ENCODE peak calls at places on chromosome 13, in four cellular contexts. I is thoracic aorta, S is stomach, D is heart right ventricle. X is an unnamed sample.

GRCh38 chr13:74274946-74275345 is 140.7 kb upstream of the KLF12 start:
- DNase-seq in I (no peak), S (no peak), D (no peak), X (no peak)

GRCh38 chr13:73835138-73835721 is 299.0 kb downstream of the KLF12 start:
- DNase-seq in I (no peak), S (no peak), D (no peak), X (peak)

GRCh38 chr13:96052655-96053002 is 572 bp downstream of the UGGT2 start:
- DNase-seq in I (no peak), S (no peak), D (no peak), X (peak)

GRCh38 chr13:82407321-82407720 is 1475.0 kb downstream of the SLITRK1 start:
- DNase-seq in I (no peak), S (no peak), D (no peak), X (no peak)

GRCh38 chr13:113110048-113110851 is 4.7 kb downstream of the F7 start:
- DNase-seq in I (no peak), S (no peak), D (no peak), X (no peak)

GRCh38 chr13:87999791-88000190 is 328.6 kb downstream of the SLITRK5 start:
- DNase-seq in I (no peak), S (no peak), D (no peak), X (no peak)

GRCh38 chr13:46523972-46524737 is 28.8 kb upstream of the LRCH1 start:
- DNase-seq in I (no peak), S (no peak), D (no peak), X (peak)

GRCh38 chr13:100673831-100674362 is 698 bp downstream of the TMTC4 start:
- DNase-seq in I (no peak), S (peak), D (peak), X (peak)

GRCh38 chr13:51332566-51333361 is 6.7 kb upstream of the SERPINE3 start:
- DNase-seq in I (no peak), S (no peak), D (no peak), X (no peak)

GRCh38 chr13:45875951-45876350 is 24.4 kb upstream of the SIAH3 start:
- DNase-seq in I (no peak), S (no peak), D (no peak), X (no peak)

GRCh38 chr13:35770756-35771291 is 294.3 kb upstream of the MAB21L1 start:
- DNase-seq in I (no peak), S (no peak), D (no peak), X (no peak)

GRCh38 chr13:25493930-25494707 is 122.3 kb downstream of the ATP8A2 start:
- DNase-seq in I (no peak), S (no peak), D (no peak), X (no peak)

GRCh38 chr13:111658150-111659100 is 338.0 kb downstream of the TEX29 start:
- DNase-seq in I (no peak), S (no peak), D (no peak), X (no peak)

GRCh38 chr13:79658333-79658975 is 177.5 kb downstream of the NDFIP2 start:
- DNase-seq in I (no peak), S (no peak), D (no peak), X (no peak)

GRCh38 chr13:94968757-94969086 is 256.4 kb upstream of the SOX21 start:
- DNase-seq in I (no peak), S (no peak), D (no peak), X (no peak)

GRCh38 chr13:44679602-44680001 is 103.5 kb upstream of the TSC22D1 start:
- DNase-seq in I (no peak), S (no peak), D (no peak), X (no peak)

GRCh38 chr13:73535341-73535740 is 476.5 kb downstream of the KLF5 start:
- DNase-seq in I (no peak), S (no peak), D (no peak), X (no peak)

GRCh38 chr13:49165798-49166752 is 54.1 kb upstream of the MLNR start:
- DNase-seq in I (no peak), S (no peak), D (no peak), X (no peak)

GRCh38 chr13:23643828-23644419 is 73.7 kb downstream of the TNFRSF19 start:
- DNase-seq in I (no peak), S (no peak), D (no peak), X (no peak)

GRCh38 chr13:78160793-78161192 is 242.2 kb upstream of the EDNRB start:
- DNase-seq in I (no peak), S (no peak), D (no peak), X (no peak)

GRCh38 chr13:50198508-50198907 is 183.3 kb downstream of the KCNRG start:
- DNase-seq in I (no peak), S (no peak), D (no peak), X (no peak)

GRCh38 chr13:48199404-48199991 is 33.5 kb upstream of the ITM2B start:
- DNase-seq in I (no peak), S (no peak), D (no peak), X (no peak)

GRCh38 chr13:94704347-94705080 is 7.8 kb downstream of the SOX21 start:
- DNase-seq in I (no peak), S (no peak), D (no peak), X (no peak)

GRCh38 chr13:111206148-111206547 is 91.0 kb downstream of the ARHGEF7 start:
- DNase-seq in I (no peak), S (no peak), D (no peak), X (no peak)

DNA sequence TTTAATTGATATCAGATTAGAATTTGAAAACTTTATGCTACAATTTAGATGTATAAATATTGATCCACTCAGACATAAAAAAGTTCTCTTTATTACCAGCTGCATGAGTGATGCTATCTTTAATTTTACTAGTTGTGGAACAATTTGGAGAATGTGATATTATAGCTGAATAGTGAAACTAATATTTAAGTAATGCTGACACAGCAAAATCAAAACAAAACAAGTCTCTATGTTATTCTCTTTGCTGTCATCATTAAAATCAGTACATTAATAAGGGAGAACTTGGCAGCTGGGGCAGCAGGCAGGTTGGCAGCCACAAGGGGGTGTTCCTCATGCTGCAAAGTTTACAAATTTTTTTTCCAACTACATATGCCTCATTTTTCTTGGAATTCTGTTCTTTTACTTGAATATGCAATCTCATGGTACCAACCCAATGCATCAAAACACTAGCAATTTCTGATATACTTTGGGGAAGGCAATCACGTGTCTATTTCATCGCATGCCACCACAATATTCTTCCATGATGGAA is 585.3 kb downstream of the FGF9 start:
- DNase-seq in I (no peak), S (no peak), D (no peak), X (no peak)
- TF ChIP-seq CTCF in I (no peak), S (no peak), D (no peak), X (peak)

GRCh38 chr13:75761373-75761772 is 125.2 kb downstream of the LMO7 start:
- DNase-seq in I (no peak), S (no peak), D (no peak), X (no peak)
- H3K4me3 ChIP-seq in I (peak), S (peak), D (peak), X (no peak)

DNA sequence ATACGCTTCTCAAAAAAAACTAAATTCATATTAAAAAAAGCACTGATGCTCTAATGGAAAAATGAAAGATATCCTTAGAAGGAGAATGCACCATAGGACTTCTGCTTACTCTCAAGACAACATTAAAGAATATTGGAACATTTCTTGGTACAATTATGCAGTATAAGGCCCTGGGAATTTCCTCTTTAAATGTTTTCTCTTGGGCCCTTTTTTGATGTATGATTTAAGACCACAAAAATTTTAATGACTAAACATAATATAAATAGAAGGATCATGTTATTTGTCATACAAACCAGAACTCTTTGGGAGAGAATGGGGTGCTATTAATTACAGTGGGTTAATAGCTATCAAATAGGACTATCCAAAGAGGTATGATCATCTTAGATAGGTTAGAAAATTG is 403.7 kb downstream of the FGF14 start:
- DNase-seq in I (no peak), S (no peak), D (no peak), X (no peak)
- TF ChIP-seq CTCF in I (no peak), S (no peak), D (no peak), X (no peak)

GRCh38 chr13:33106656-33107402 is 90.6 kb downstream of the KL start:
- DNase-seq in I (no peak), S (no peak), D (no peak), X (no peak)

GRCh38 chr13:33109319-33109718 is 93.1 kb downstream of the KL start:
- DNase-seq in I (no peak), S (no peak), D (no peak), X (no peak)

GRCh38 chr13:33105387-33106005 is 89.3 kb downstream of the KL start:
- DNase-seq in I (no peak), S (no peak), D (no peak), X (no peak)

GRCh38 chr13:33108620-33109019 is 92.4 kb downstream of the KL start:
- DNase-seq in I (no peak), S (no peak), D (no peak), X (no peak)

GRCh38 chr13:33107403-33107760 is 91.2 kb downstream of the KL start:
- DNase-seq in I (no peak), S (no peak), D (no peak), X (no peak)
- H3K4me3 ChIP-seq in I (no peak), S (no peak), D (no peak), X (no peak)

DNA sequence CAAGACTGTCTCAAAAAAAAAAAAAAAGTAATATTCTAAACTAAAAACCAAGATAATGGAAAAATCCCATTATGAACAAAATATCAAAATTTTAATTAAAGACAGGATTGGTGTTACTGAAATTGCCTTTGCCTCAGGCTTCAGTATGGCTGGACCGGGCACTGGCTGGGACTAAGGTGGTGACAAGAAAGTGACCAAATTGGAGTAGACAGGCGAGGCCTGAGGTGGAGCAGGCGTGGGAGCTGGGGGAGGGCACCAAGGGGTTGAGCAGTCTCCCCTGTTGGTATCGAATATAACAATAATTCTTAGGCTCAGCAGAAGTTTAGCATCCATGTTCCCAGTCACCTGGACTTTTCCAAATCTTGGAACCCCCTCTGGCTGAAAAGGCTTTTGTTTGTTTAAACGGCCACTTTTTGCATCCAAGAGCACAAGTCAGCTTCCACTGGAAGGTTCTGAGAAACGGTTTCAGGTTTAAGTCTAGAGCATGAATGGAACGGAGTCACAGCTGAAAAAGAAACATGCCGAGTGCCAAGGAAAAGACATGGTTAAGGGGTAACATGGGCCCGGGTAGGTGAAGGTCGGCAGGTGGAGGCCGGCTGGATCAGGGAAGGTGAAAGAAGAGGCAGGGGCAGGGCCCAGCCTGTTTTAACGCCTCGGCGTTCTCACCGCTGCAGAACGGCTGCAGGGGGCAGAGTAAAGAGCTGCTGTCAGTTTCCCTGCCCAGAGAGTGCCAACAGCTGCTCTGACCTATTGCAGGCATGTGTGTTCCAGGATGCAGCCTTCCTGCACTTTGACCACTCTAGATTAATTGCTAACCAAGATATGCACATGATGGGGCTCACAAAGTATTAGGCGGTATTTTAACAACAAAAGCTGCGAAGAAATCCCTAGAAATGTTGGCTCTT is 104.4 kb downstream of the TM9SF2 start:
- DNase-seq in I (no peak), S (peak), D (peak), X (no peak)
- TF ChIP-seq CTCF in I (peak), S (no peak), D (peak), X (peak)

GRCh38 chr13:36918246-36919060 is 1.6 kb downstream of the SMAD9 start:
- DNase-seq in I (no peak), S (no peak), D (no peak), X (peak)
- H3K4me3 ChIP-seq in I (peak), S (peak), D (peak), X (peak)

GRCh38 chr13:29707876-29708543 is 112.5 kb upstream of the SLC7A1 start:
- DNase-seq in I (no peak), S (peak), D (no peak), X (peak)

GRCh38 chr13:29702912-29703351 is 107.4 kb upstream of the SLC7A1 start:
- DNase-seq in I (no peak), S (no peak), D (peak), X (peak)

GRCh38 chr13:29706923-29707322 is 111.4 kb upstream of the SLC7A1 start:
- DNase-seq in I (no peak), S (no peak), D (no peak), X (no peak)

GRCh38 chr13:29703421-29703820 is 107.9 kb upstream of the SLC7A1 start:
- DNase-seq in I (no peak), S (no peak), D (no peak), X (no peak)

DNA sequence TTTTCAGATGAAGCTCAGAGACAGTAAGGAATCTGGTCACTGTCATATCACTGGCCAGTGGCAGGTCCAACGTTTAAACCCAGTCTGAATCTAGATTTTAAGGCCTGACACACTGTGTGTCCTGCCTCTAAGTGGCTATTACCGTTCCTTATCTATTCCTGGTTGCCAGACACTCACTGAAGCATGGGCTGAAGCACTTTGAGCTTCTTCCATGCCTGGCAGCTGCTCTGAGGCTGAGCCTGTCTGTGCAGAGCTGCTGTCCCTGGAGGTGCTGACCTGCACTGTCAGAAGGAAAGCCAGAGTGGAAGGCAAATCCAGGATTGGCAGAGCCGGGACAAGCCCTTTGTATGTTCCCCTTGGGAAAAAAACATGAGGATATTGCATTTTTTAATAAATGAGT is 109.2 kb upstream of the SLC7A1 start:
- DNase-seq in I (no peak), S (no peak), D (no peak), X (no peak)
- TF ChIP-seq CTCF in I (no peak), S (no peak), D (no peak), X (no peak)

DNA sequence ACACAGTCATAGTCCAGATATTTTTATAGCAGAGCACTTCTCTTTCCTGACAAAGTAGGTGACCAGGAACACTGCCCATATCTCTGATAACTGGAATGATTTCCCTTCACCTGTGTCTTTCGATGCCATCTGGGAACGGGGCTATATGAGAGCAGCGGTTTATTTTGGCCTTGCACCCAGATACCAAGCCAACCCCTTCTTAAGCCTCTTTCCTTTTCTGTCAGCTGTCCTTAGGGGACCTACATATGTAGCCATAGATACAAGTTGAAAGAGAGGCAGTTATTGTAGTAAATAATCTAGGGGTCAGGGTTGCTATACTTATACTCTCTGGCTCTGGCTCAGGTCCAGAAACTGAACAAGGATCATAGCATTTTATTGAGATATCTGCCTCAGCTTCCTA is 128.8 kb downstream of the NHLRC3 start:
- DNase-seq in I (no peak), S (no peak), D (no peak), X (no peak)
- H3K4me3 ChIP-seq in I (no peak), S (no peak), D (no peak), X (no peak)